ENCODE peak calls at places on chromosomes 2 and 18, in nine cellular contexts. U is GM12891, S is vagina, P is HL-60, Y is K562, V is HCT116, O is SK-N-SH, G is spleen, B is Panc1. T is an unnamed sample.

GRCh38 chr2:96578731-96579130 is 42.2 kb downstream of the ARID5A start:
- DNase-seq in O (no peak), Y (no peak), G (no peak), P (no peak), U (no peak), B (no peak), V (no peak), S (no peak), T (no peak)

GRCh38 chr2:143431316-143431715 is 302.1 kb downstream of the ARHGAP15 start:
- DNase-seq in O (no peak), P (no peak), V (no peak), S (no peak), B (no peak), U (no peak), Y (no peak), G (no peak), T (no peak)

GRCh38 chr18:76722224-76723061 is 99.9 kb upstream of the ZNF236 start:
- DNase-seq in O (no peak), Y (no peak), S (no peak), V (no peak), P (no peak), G (no peak), U (no peak), B (no peak), T (no peak)

GRCh38 chr2:163670929-163671328 is 64.9 kb downstream of the FIGN start:
- DNase-seq in Y (no peak), O (no peak), V (no peak), S (no peak), P (no peak), B (no peak), G (no peak), U (no peak), T (no peak)

GRCh38 chr2:127623388-127624320 is 22.3 kb upstream of the GPR17 start:
- DNase-seq in O (peak), S (no peak), B (no peak), G (peak), P (no peak), Y (no peak), V (no peak), U (no peak), T (peak)

GRCh38 chr2:11090158-11090557 is 65.1 kb upstream of the SLC66A3 start:
- DNase-seq in G (no peak), S (peak), O (no peak), Y (no peak), B (no peak), P (no peak), U (no peak), V (no peak), T (no peak)

GRCh38 chr2:63827749-63828148 is 13.9 kb upstream of the UGP2 start:
- DNase-seq in V (peak), S (no peak), O (no peak), P (no peak), B (no peak), U (no peak), Y (no peak), G (no peak), T (no peak)

GRCh38 chr18:62339106-62339988 is 14.2 kb downstream of the TNFRSF11A start:
- DNase-seq in B (no peak), G (no peak), P (no peak), Y (no peak), U (no peak), O (no peak), V (peak), S (no peak), T (peak)

GRCh38 chr2:97702731-97703470 is 10.5 kb upstream of the ZAP70 start:
- DNase-seq in P (no peak), G (no peak), U (no peak), B (no peak), O (no peak), V (no peak), S (no peak), Y (no peak), T (no peak)

GRCh38 chr2:176466918-176467452 is 197.7 kb downstream of the MTX2 start:
- DNase-seq in O (no peak), B (no peak), V (no peak), U (no peak), S (no peak), P (no peak), Y (no peak), G (no peak), T (no peak)

GRCh38 chr2:128446049-128446811 is 127.6 kb upstream of the HS6ST1 start:
- DNase-seq in S (peak), O (no peak), V (no peak), G (peak), Y (no peak), P (no peak), B (no peak), U (no peak), T (no peak)

GRCh38 chr2:64658269-64658668 is 4.6 kb upstream of the SERTAD2 start:
- DNase-seq in U (no peak), V (no peak), P (no peak), Y (no peak), O (no peak), G (peak), S (no peak), B (no peak), T (no peak)

GRCh38 chr2:10544252-10544651 is 96.1 kb upstream of the ODC1 start:
- DNase-seq in P (peak), O (no peak), B (no peak), U (no peak), G (no peak), Y (no peak), V (no peak), S (no peak), T (no peak)

GRCh38 chr2:146523218-146523617 is 1321.6 kb upstream of the ACVR2A start:
- DNase-seq in O (no peak), V (no peak), G (no peak), S (no peak), U (no peak), B (no peak), Y (no peak), P (no peak), T (no peak)

GRCh38 chr2:216596234-216596985 is 36.8 kb upstream of the IGFBP2 start:
- DNase-seq in Y (no peak), O (peak), V (no peak), U (no peak), G (no peak), S (no peak), B (no peak), P (no peak), T (no peak)

GRCh38 chr2:118971245-118972122 is 29.5 kb downstream of the MARCO start:
- DNase-seq in S (peak), U (no peak), G (no peak), P (no peak), Y (no peak), O (no peak), V (peak), B (no peak), T (no peak)

GRCh38 chr2:38744399-38744780 is 6.8 kb downstream of the SRSF7 start:
- DNase-seq in O (no peak), U (no peak), P (no peak), B (no peak), V (no peak), G (no peak), S (no peak), Y (no peak), T (no peak)

GRCh38 chr2:218082586-218083351 is 13.7 kb downstream of the RUFY4 start:
- DNase-seq in S (peak), Y (no peak), G (no peak), V (no peak), P (no peak), U (no peak), B (no peak), O (peak), T (no peak)

GRCh38 chr2:86337235-86338099 is at the start of gene REEP1:
- DNase-seq in G (no peak), P (peak), B (no peak), S (peak), U (peak), V (no peak), Y (no peak), O (peak), T (no peak)

GRCh38 chr2:47075361-47076125 is 79.6 kb downstream of the STPG4 start:
- DNase-seq in Y (no peak), V (no peak), O (no peak), B (no peak), U (no peak), S (no peak), P (no peak), G (no peak), T (no peak)

GRCh38 chr2:30807249-30807648 is at the start of gene CAPN13:
- DNase-seq in P (no peak), B (no peak), S (peak), V (peak), U (no peak), O (no peak), G (no peak), Y (no peak), T (peak)

GRCh38 chr2:159034728-159035127 is 66.3 kb downstream of the TANC1 start:
- DNase-seq in G (no peak), S (no peak), U (no peak), P (no peak), O (no peak), V (no peak), Y (no peak), B (no peak), T (no peak)

GRCh38 chr18:52435301-52435700 is 95.3 kb downstream of the DCC start:
- DNase-seq in Y (no peak), O (no peak), P (no peak), U (no peak), G (no peak), V (no peak), B (no peak), S (no peak), T (no peak)

GRCh38 chr2:61536086-61536722 is 2.0 kb downstream of the XPO1 start:
- DNase-seq in Y (no peak), U (no peak), V (no peak), O (peak), P (no peak), G (no peak), S (no peak), B (peak), T (no peak)

GRCh38 chr2:128381001-128381938 is 62.6 kb upstream of the HS6ST1 start:
- DNase-seq in V (no peak), G (peak), B (no peak), O (peak), Y (no peak), U (no peak), P (no peak), S (no peak), T (peak)

GRCh38 chr2:136127356-136127755 is 9.4 kb upstream of the CXCR4 start:
- DNase-seq in S (no peak), V (no peak), B (no peak), P (no peak), Y (no peak), O (peak), G (no peak), U (no peak), T (no peak)
- TF ChIP-seq POLR2AphosphoS5 in S (no peak), V (no peak), B (no peak), P (no peak), Y (no peak), O (no peak), G (peak), U (no peak), T (no peak)

GRCh38 chr2:17541514-17541950 is 1.0 kb downstream of the VSNL1 start:
- DNase-seq in P (no peak), U (no peak), B (no peak), V (no peak), G (no peak), Y (no peak), S (no peak), O (no peak), T (no peak)
- TF ChIP-seq POLR2AphosphoS5 in P (no peak), U (no peak), B (no peak), V (no peak), G (no peak), Y (no peak), S (no peak), O (no peak), T (no peak)

DNA sequence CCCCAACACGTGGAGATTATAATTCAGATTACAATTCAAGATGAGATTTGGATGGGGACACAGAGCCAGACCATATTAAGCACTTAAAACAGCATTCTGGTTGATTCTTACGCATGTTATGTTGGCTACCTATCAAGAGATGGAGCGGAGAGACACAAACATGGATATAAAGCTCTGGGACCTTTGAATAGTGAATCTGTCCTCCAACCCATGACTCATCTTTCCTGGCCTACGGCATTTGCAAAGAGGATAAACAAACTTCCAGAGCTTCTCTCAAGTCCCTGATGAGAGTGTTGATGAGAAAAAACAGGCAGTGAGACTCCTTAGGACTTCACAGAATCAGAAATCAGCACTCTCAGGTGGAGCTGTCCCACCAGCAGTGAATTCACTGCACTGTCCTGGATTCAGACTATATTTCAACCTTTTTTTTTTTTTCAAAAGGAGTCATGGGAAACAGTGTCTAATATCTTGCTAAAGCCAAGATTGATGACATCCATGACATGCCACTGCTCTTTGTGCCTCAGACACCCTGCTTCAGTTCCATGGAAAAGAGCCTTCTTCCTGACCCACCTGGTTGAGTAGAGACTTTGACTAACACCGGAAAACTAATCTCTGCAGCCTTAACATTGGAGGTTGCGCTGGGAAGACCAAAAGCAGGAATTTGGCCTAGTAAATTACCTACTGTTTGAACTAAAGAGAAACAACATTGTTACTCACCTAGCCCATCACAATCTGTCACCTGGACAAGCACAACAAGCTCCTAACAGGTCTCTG is 62.1 kb upstream of the NPAS2 start:
- DNase-seq in S (no peak), U (no peak), P (no peak), V (no peak), O (no peak), B (no peak), Y (no peak), G (no peak), T (no peak)
- TF ChIP-seq POLR2AphosphoS5 in S (peak), U (no peak), P (no peak), V (no peak), O (peak), B (no peak), Y (no peak), G (no peak), T (peak)

DNA sequence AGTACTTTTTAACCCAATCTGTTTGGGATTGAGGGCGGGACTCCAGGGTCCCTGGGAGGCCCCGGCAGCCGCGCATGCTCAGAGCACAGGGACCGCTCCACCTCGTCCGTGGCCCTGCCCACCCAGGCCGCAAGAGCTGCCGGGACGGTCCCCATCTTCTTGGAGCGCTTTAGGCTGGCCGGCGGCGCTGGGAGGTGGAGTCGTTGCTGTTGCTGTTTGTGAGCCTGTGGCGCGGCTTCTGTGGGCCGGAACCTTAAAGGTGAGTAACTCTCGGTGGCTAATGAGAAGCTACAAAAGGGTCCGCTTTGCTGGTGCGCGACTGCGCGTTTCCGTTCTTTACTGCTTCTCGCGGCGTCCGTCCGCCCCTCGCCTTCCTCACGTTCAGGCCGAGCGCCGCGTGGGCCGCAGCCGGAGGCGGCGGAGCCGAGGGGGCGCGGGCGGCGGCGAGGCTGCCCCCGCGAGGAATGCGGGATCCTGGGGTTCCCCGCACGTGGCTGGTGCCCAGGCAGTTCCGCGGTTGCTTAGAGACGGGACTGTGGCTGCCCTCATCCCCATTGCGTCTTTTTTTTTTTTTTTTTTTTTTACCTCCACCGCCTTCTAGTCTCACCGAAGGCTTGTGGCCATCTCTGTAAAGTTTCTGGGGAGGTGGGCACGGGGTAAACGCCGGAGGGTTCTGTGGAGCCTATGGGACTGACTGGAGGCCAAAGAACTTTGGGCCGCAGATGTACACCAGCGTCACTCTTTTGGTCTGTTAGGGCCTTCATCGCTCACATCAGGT is at the start of gene SSB:
- DNase-seq in O (peak), V (peak), P (peak), Y (peak), S (no peak), G (peak), U (peak), B (no peak), T (peak)
- TF ChIP-seq POLR2AphosphoS5 in O (peak), V (peak), P (peak), Y (peak), S (peak), G (peak), U (peak), B (peak), T (peak)

GRCh38 chr2:124165698-124166097 is 140.6 kb downstream of the CNTNAP5 start:
- DNase-seq in G (no peak), Y (no peak), V (no peak), S (no peak), U (no peak), B (no peak), O (no peak), P (no peak), T (no peak)

GRCh38 chr2:124162256-124162655 is 137.2 kb downstream of the CNTNAP5 start:
- DNase-seq in S (no peak), Y (no peak), O (no peak), B (no peak), U (no peak), G (no peak), V (no peak), P (no peak), T (no peak)

GRCh38 chr2:124161542-124161941 is 136.5 kb downstream of the CNTNAP5 start:
- DNase-seq in B (no peak), P (no peak), O (no peak), U (no peak), G (no peak), S (no peak), Y (no peak), V (no peak), T (no peak)

DNA sequence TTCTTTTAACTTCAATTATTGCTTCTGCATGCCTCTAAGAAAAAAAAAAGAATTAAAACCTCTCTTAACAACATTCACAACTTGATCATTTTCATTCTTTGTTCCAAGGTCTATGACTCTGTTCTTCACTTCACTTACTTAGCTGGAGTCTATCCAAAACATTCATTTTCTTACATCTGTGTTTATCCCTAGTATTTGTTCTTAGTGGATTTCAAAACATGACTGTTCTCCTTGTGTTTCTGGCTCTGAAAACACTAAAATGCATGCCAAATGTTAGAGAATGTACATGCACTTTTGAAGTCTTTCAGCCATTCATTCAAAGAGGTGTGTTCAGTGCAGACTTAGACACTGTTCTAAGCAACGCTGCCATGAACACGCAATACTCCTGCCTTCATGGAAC is 138.7 kb downstream of the CNTNAP5 start:
- DNase-seq in P (no peak), B (no peak), V (no peak), S (no peak), U (no peak), Y (no peak), G (no peak), O (no peak), T (no peak)
- TF ChIP-seq POLR2AphosphoS5 in P (no peak), B (no peak), V (no peak), S (no peak), U (no peak), Y (no peak), G (no peak), O (no peak), T (no peak)

GRCh38 chr2:194327196-194327888 is 1329.7 kb upstream of the SLC39A10 start:
- DNase-seq in Y (no peak), V (no peak), O (no peak), U (no peak), G (no peak), S (no peak), B (no peak), P (no peak), T (no peak)
- TF ChIP-seq POLR2AphosphoS5 in Y (no peak), V (no peak), O (no peak), U (no peak), G (no peak), S (no peak), B (no peak), P (no peak), T (no peak)

GRCh38 chr2:224173210-224173609 is 134.1 kb upstream of the SERPINE2 start:
- DNase-seq in Y (no peak), G (no peak), V (no peak), O (no peak), U (no peak), P (no peak), B (no peak), S (no peak), T (no peak)
- TF ChIP-seq POLR2AphosphoS5 in Y (no peak), G (no peak), V (no peak), O (no peak), U (no peak), P (no peak), B (no peak), S (no peak), T (no peak)

GRCh38 chr18:48934400-48934707 is 16.4 kb downstream of the SMAD7 start:
- DNase-seq in U (no peak), S (no peak), B (no peak), V (no peak), P (no peak), G (no peak), Y (no peak), O (no peak), T (no peak)

GRCh38 chr18:48933578-48934399 is 17.0 kb downstream of the SMAD7 start:
- DNase-seq in U (no peak), G (peak), V (no peak), B (no peak), Y (peak), P (no peak), O (no peak), S (no peak), T (no peak)

GRCh38 chr18:48935433-48935774 is 15.4 kb downstream of the SMAD7 start:
- DNase-seq in O (no peak), U (no peak), Y (no peak), G (no peak), V (no peak), B (no peak), P (no peak), S (no peak), T (no peak)

GRCh38 chr18:48932822-48933510 is 17.8 kb downstream of the SMAD7 start:
- DNase-seq in P (peak), Y (peak), B (no peak), O (no peak), G (no peak), U (no peak), V (no peak), S (no peak), T (no peak)

GRCh38 chr18:48934708-48935432 is 15.9 kb downstream of the SMAD7 start:
- DNase-seq in Y (no peak), O (no peak), B (no peak), V (no peak), G (peak), S (no peak), U (no peak), P (no peak), T (peak)
- TF ChIP-seq POLR2AphosphoS5 in Y (no peak), O (no peak), B (no peak), V (no peak), G (no peak), S (peak), U (no peak), P (no peak), T (no peak)

GRCh38 chr2:28949617-28950305 is 31.3 kb upstream of the TOGARAM2 start:
- DNase-seq in V (no peak), Y (no peak), P (peak), G (no peak), U (no peak), B (no peak), O (no peak), S (no peak), T (no peak)

GRCh38 chr2:28952806-28953190 is 28.3 kb upstream of the TOGARAM2 start:
- DNase-seq in Y (no peak), U (no peak), P (peak), O (peak), B (no peak), S (no peak), G (no peak), V (no peak), T (no peak)

GRCh38 chr2:28950941-28951630 is 30.0 kb upstream of the TOGARAM2 start:
- DNase-seq in G (no peak), V (no peak), P (no peak), S (no peak), B (no peak), Y (no peak), U (no peak), O (no peak), T (no peak)

GRCh38 chr2:28949190-28949589 is 31.9 kb upstream of the TOGARAM2 start:
- DNase-seq in U (no peak), B (no peak), Y (no peak), S (no peak), G (no peak), P (no peak), V (no peak), O (no peak), T (no peak)

GRCh38 chr2:28951910-28952805 is 28.9 kb upstream of the TOGARAM2 start:
- DNase-seq in O (no peak), P (peak), Y (no peak), S (no peak), B (no peak), U (no peak), G (no peak), V (no peak), T (no peak)
- TF ChIP-seq POLR2AphosphoS5 in O (no peak), P (no peak), Y (no peak), S (peak), B (no peak), U (no peak), G (peak), V (no peak), T (peak)